ENCODE peak calls at places on chromosomes 12 and 14, in eight cellular contexts. W is naive thymus-derived CD4-positive, alpha-beta T cell; N is putamen; E is stimulated activated CD4-positive, alpha-beta T cell treated with anti-CD3 and anti-CD28 coated beads, Interleukin-2, amount 100 ng/mL, for 4 hours; C is NCI-H69; T is KBM-7; Y is activated effector memory CD4-positive, alpha-beta T cell treated with Interleukin-2 at 50 U/mL for 16 hours; F is NCI-H1092 treated with DMSO at 0.1 percent for 48 hours. B is an unnamed sample.

GRCh38 chr12:124613151-124613585 is 45.8 kb upstream of the NCOR2 start:
- DNase-seq in W (no peak), E (no peak), F (no peak), C (peak), Y (no peak), N (no peak), T (no peak), B (no peak)

GRCh38 chr14:99183716-99184115 is 88.3 kb downstream of the BCL11B start:
- DNase-seq in F (no peak), Y (no peak), N (no peak), T (no peak), E (no peak), W (no peak), C (no peak), B (no peak)

GRCh38 chr14:69719501-69719951 is 47.4 kb upstream of the SRSF5 start:
- DNase-seq in W (no peak), T (peak), N (no peak), F (no peak), C (no peak), E (no peak), Y (no peak), B (no peak)

GRCh38 chr14:103905861-103906456 is 22.3 kb upstream of the TDRD9 start:
- DNase-seq in Y (no peak), T (peak), W (peak), N (no peak), F (no peak), C (peak), E (no peak), B (no peak)

GRCh38 chr14:101954501-101954900 is 9.9 kb upstream of the DYNC1H1 start:
- DNase-seq in C (no peak), E (no peak), T (no peak), F (no peak), W (no peak), N (no peak), Y (no peak), B (no peak)

GRCh38 chr14:78143489-78144145 is 26.6 kb upstream of the NRXN3 start:
- DNase-seq in N (no peak), Y (no peak), C (no peak), E (no peak), T (no peak), F (no peak), W (no peak), B (no peak)

GRCh38 chr12:65937181-65937641 is 112.9 kb downstream of the HMGA2 start:
- DNase-seq in E (no peak), C (no peak), T (no peak), F (no peak), N (no peak), Y (no peak), W (no peak), B (no peak)

GRCh38 chr14:105844047-105844630 is 317.8 kb downstream of the TMEM121 start:
- DNase-seq in E (no peak), N (no peak), Y (no peak), F (no peak), C (no peak), W (no peak), T (no peak), B (no peak)

GRCh38 chr14:91409991-91410401 is 7.6 kb downstream of the CCDC88C start:
- DNase-seq in N (no peak), T (no peak), F (no peak), E (peak), C (peak), W (peak), Y (no peak), B (no peak)

GRCh38 chr14:96762650-96763049 is 34.5 kb upstream of the VRK1 start:
- DNase-seq in N (peak), C (peak), T (peak), Y (no peak), F (peak), E (no peak), W (peak), B (peak)

GRCh38 chr12:77601069-77601468 is 229.6 kb upstream of the NAV3 start:
- DNase-seq in F (no peak), T (no peak), C (no peak), W (no peak), Y (no peak), N (no peak), E (no peak), B (no peak)

GRCh38 chr12:110079477-110080400 is 31.4 kb upstream of the C12orf76 start:
- DNase-seq in F (no peak), E (peak), T (peak), N (peak), Y (peak), W (peak), C (peak), B (peak)

GRCh38 chr12:53776872-53777271 is 25.1 kb upstream of the CISTR start:
- DNase-seq in N (no peak), E (no peak), T (no peak), W (no peak), F (no peak), Y (no peak), C (no peak), B (no peak)

GRCh38 chr14:29999013-29999539 is 71.4 kb upstream of the PRKD1 start:
- DNase-seq in C (no peak), Y (no peak), W (no peak), F (no peak), T (no peak), N (no peak), E (no peak), B (no peak)

GRCh38 chr12:22340143-22340542 is 5.6 kb upstream of the ST8SIA1 start:
- DNase-seq in Y (no peak), F (no peak), E (no peak), T (no peak), N (no peak), C (no peak), W (no peak), B (no peak)

GRCh38 chr12:56208014-56208413 is 13.7 kb downstream of the RNF41 start:
- DNase-seq in Y (no peak), W (no peak), E (no peak), T (no peak), C (no peak), F (no peak), N (no peak), B (no peak)

GRCh38 chr12:126874427-126875026 is 1392.4 kb upstream of the TMEM132C start:
- DNase-seq in W (peak), T (peak), C (peak), Y (peak), N (peak), F (peak), E (peak), B (peak)

GRCh38 chr14:54652188-54652889 is 85.4 kb downstream of the SAMD4A start:
- DNase-seq in N (no peak), C (no peak), F (no peak), E (no peak), W (no peak), T (no peak), Y (no peak), B (no peak)

GRCh38 chr14:25896777-25897176 is 701.1 kb downstream of the NOVA1 start:
- DNase-seq in T (no peak), E (no peak), Y (no peak), N (no peak), F (no peak), W (no peak), C (no peak), B (no peak)

B was measured in T-cell.